ENCODE peak calls at places on chromosomes 3 and 15, in ten cellular contexts. One of them, this sample, is unnamed.

GRCh38 chr3:45907769-45908705 is 21.7 kb downstream of the CCR9 start:
- DNase-seq in hypothalamus: no peak
- DNase-seq in Daoy: no peak
- DNase-seq in activated CD4-positive, alpha-beta T cell treated with anti-CD3 and anti-CD28 coated beads for 36 hours: no peak
- DNase-seq in HEK293T: no peak
- DNase-seq in BJ: no peak
- DNase-seq in fibroblast of mammary gland: peak; percentile 78
- DNase-seq in AG09309: peak; percentile 47
- DNase-seq in AG10803: peak; percentile 61
- DNase-seq in NCI-H1417: no peak
- DNase-seq in this sample: no peak

GRCh38 chr3:66822059-66823009 is 175.8 kb upstream of the KBTBD8 start:
- DNase-seq in BJ: no peak
- DNase-seq in activated CD4-positive, alpha-beta T cell treated with anti-CD3 and anti-CD28 coated beads for 36 hours: peak; percentile 79
- DNase-seq in AG10803: peak; percentile 49
- DNase-seq in HEK293T: peak; percentile 71
- DNase-seq in Daoy: peak; percentile 51
- DNase-seq in AG09309: no peak
- DNase-seq in hypothalamus: no peak
- DNase-seq in fibroblast of mammary gland: peak; percentile 60
- DNase-seq in NCI-H1417: peak; percentile 17
- DNase-seq in this sample: peak; percentile 1

GRCh38 chr3:196813903-196814302 is 53.8 kb upstream of the SENP5 start:
- DNase-seq in BJ: no peak
- DNase-seq in Daoy: no peak
- DNase-seq in activated CD4-positive, alpha-beta T cell treated with anti-CD3 and anti-CD28 coated beads for 36 hours: no peak
- DNase-seq in AG10803: no peak
- DNase-seq in HEK293T: no peak
- DNase-seq in fibroblast of mammary gland: peak; percentile 16
- DNase-seq in AG09309: no peak
- DNase-seq in NCI-H1417: no peak
- DNase-seq in hypothalamus: no peak
- DNase-seq in this sample: no peak

GRCh38 chr15:62063851-62064635 is 2.7 kb upstream of the C2CD4A start:
- DNase-seq in activated CD4-positive, alpha-beta T cell treated with anti-CD3 and anti-CD28 coated beads for 36 hours: no peak
- DNase-seq in fibroblast of mammary gland: no peak
- DNase-seq in BJ: no peak
- DNase-seq in NCI-H1417: no peak
- DNase-seq in hypothalamus: no peak
- DNase-seq in AG09309: no peak
- DNase-seq in AG10803: peak; percentile 5
- DNase-seq in HEK293T: no peak
- DNase-seq in Daoy: peak; percentile 19
- DNase-seq in this sample: no peak

GRCh38 chr15:84934942-84935729 is 46.5 kb upstream of the PDE8A start:
- DNase-seq in Daoy: no peak
- DNase-seq in NCI-H1417: no peak
- DNase-seq in hypothalamus: no peak
- DNase-seq in activated CD4-positive, alpha-beta T cell treated with anti-CD3 and anti-CD28 coated beads for 36 hours: no peak
- DNase-seq in HEK293T: no peak
- DNase-seq in BJ: no peak
- DNase-seq in AG09309: no peak
- DNase-seq in AG10803: no peak
- DNase-seq in fibroblast of mammary gland: no peak
- DNase-seq in this sample: no peak

GRCh38 chr15:49327927-49328326 is 95.1 kb upstream of the FGF7 start:
- DNase-seq in Daoy: no peak
- DNase-seq in activated CD4-positive, alpha-beta T cell treated with anti-CD3 and anti-CD28 coated beads for 36 hours: no peak
- DNase-seq in NCI-H1417: no peak
- DNase-seq in HEK293T: no peak
- DNase-seq in BJ: no peak
- DNase-seq in hypothalamus: no peak
- DNase-seq in fibroblast of mammary gland: no peak
- DNase-seq in AG10803: no peak
- DNase-seq in AG09309: no peak
- DNase-seq in this sample: no peak

GRCh38 chr3:49673715-49674490 is at the start of gene APEH:
- DNase-seq in HEK293T: peak; percentile 98
- DNase-seq in NCI-H1417: no peak
- DNase-seq in Daoy: peak; percentile 98
- DNase-seq in AG09309: peak; percentile 87
- DNase-seq in fibroblast of mammary gland: peak; percentile 95
- DNase-seq in activated CD4-positive, alpha-beta T cell treated with anti-CD3 and anti-CD28 coated beads for 36 hours: peak; percentile 99
- DNase-seq in hypothalamus: no peak
- DNase-seq in AG10803: peak; percentile 97
- DNase-seq in BJ: peak; percentile 86
- DNase-seq in this sample: no peak

GRCh38 chr3:138975366-138975765 is 28.3 kb downstream of the FOXL2NB start:
- DNase-seq in hypothalamus: no peak
- DNase-seq in AG10803: no peak
- DNase-seq in NCI-H1417: no peak
- DNase-seq in fibroblast of mammary gland: no peak
- DNase-seq in activated CD4-positive, alpha-beta T cell treated with anti-CD3 and anti-CD28 coated beads for 36 hours: no peak
- DNase-seq in BJ: no peak
- DNase-seq in HEK293T: no peak
- DNase-seq in Daoy: peak; percentile 23
- DNase-seq in AG09309: no peak
- DNase-seq in this sample: no peak

GRCh38 chr3:10557783-10558373 is 52.5 kb upstream of the ATP2B2 start:
- DNase-seq in hypothalamus: no peak
- DNase-seq in fibroblast of mammary gland: peak; percentile 37
- DNase-seq in Daoy: peak; percentile 82
- DNase-seq in AG09309: no peak
- DNase-seq in AG10803: peak; percentile 8
- DNase-seq in activated CD4-positive, alpha-beta T cell treated with anti-CD3 and anti-CD28 coated beads for 36 hours: no peak
- DNase-seq in NCI-H1417: no peak
- DNase-seq in HEK293T: no peak
- DNase-seq in BJ: no peak
- DNase-seq in this sample: no peak

GRCh38 chr3:114404590-114404989 is 110.8 kb downstream of the TIGIT start:
- DNase-seq in Daoy: peak; percentile 47
- DNase-seq in fibroblast of mammary gland: peak; percentile 65
- DNase-seq in AG10803: no peak
- DNase-seq in activated CD4-positive, alpha-beta T cell treated with anti-CD3 and anti-CD28 coated beads for 36 hours: no peak
- DNase-seq in NCI-H1417: no peak
- DNase-seq in AG09309: no peak
- DNase-seq in hypothalamus: no peak
- DNase-seq in HEK293T: no peak
- DNase-seq in BJ: no peak
- DNase-seq in this sample: no peak

GRCh38 chr3:23647706-23648258 is 158.0 kb upstream of the UBE2E1 start:
- DNase-seq in HEK293T: no peak
- DNase-seq in AG10803: no peak
- DNase-seq in activated CD4-positive, alpha-beta T cell treated with anti-CD3 and anti-CD28 coated beads for 36 hours: no peak
- DNase-seq in fibroblast of mammary gland: no peak
- DNase-seq in AG09309: no peak
- DNase-seq in hypothalamus: no peak
- DNase-seq in NCI-H1417: no peak
- DNase-seq in Daoy: no peak
- DNase-seq in BJ: no peak
- DNase-seq in this sample: no peak

GRCh38 chr3:122609798-122610559 is 32.5 kb downstream of the PARP15 start:
- DNase-seq in Daoy: peak; percentile 69
- DNase-seq in NCI-H1417: no peak
- DNase-seq in activated CD4-positive, alpha-beta T cell treated with anti-CD3 and anti-CD28 coated beads for 36 hours: peak; percentile 27
- DNase-seq in hypothalamus: no peak
- DNase-seq in BJ: peak; percentile 35
- DNase-seq in fibroblast of mammary gland: peak; percentile 94
- DNase-seq in HEK293T: no peak
- DNase-seq in AG10803: peak; percentile 78
- DNase-seq in AG09309: peak; percentile 45
- DNase-seq in this sample: no peak

GRCh38 chr3:154656496-154656895 is 226.5 kb upstream of the GPR149 start:
- DNase-seq in AG09309: no peak
- DNase-seq in AG10803: no peak
- DNase-seq in BJ: no peak
- DNase-seq in hypothalamus: no peak
- DNase-seq in NCI-H1417: no peak
- DNase-seq in HEK293T: no peak
- DNase-seq in activated CD4-positive, alpha-beta T cell treated with anti-CD3 and anti-CD28 coated beads for 36 hours: no peak
- DNase-seq in fibroblast of mammary gland: no peak
- DNase-seq in Daoy: no peak
- DNase-seq in this sample: no peak

GRCh38 chr3:181210275-181210674 is 220.7 kb upstream of the DNAJC19 start:
- DNase-seq in AG09309: no peak
- DNase-seq in activated CD4-positive, alpha-beta T cell treated with anti-CD3 and anti-CD28 coated beads for 36 hours: no peak
- DNase-seq in HEK293T: peak; percentile 8
- DNase-seq in hypothalamus: no peak
- DNase-seq in NCI-H1417: peak; percentile 28
- DNase-seq in BJ: no peak
- DNase-seq in AG10803: peak; percentile 3
- DNase-seq in Daoy: peak; percentile 10
- DNase-seq in fibroblast of mammary gland: peak; percentile 40
- DNase-seq in this sample: no peak

GRCh38 chr3:111619833-111620232 is 24.7 kb upstream of the ZBED2 start:
- DNase-seq in HEK293T: no peak
- DNase-seq in fibroblast of mammary gland: no peak
- DNase-seq in NCI-H1417: peak; percentile 22
- DNase-seq in activated CD4-positive, alpha-beta T cell treated with anti-CD3 and anti-CD28 coated beads for 36 hours: no peak
- DNase-seq in hypothalamus: no peak
- DNase-seq in AG09309: no peak
- DNase-seq in AG10803: no peak
- DNase-seq in Daoy: peak; percentile 75
- DNase-seq in BJ: no peak
- DNase-seq in this sample: no peak

GRCh38 chr15:58269455-58270414 is 131.6 kb downstream of the AQP9 start:
- DNase-seq in NCI-H1417: peak; percentile 46
- DNase-seq in HEK293T: peak; percentile 13
- DNase-seq in AG10803: peak; percentile 62
- DNase-seq in AG09309: peak; percentile 24
- DNase-seq in hypothalamus: no peak
- DNase-seq in activated CD4-positive, alpha-beta T cell treated with anti-CD3 and anti-CD28 coated beads for 36 hours: peak; percentile 39
- DNase-seq in BJ: no peak
- DNase-seq in Daoy: peak; percentile 49
- DNase-seq in fibroblast of mammary gland: peak; percentile 68
- DNase-seq in this sample: peak; percentile 10

GRCh38 chr3:151753846-151754245 is 20.1 kb downstream of the AADACL2 start:
- DNase-seq in hypothalamus: no peak
- DNase-seq in AG09309: no peak
- DNase-seq in NCI-H1417: no peak
- DNase-seq in activated CD4-positive, alpha-beta T cell treated with anti-CD3 and anti-CD28 coated beads for 36 hours: no peak
- DNase-seq in fibroblast of mammary gland: no peak
- DNase-seq in Daoy: peak; percentile 20
- DNase-seq in HEK293T: no peak
- DNase-seq in AG10803: no peak
- DNase-seq in BJ: no peak
- DNase-seq in this sample: no peak

GRCh38 chr3:56322862-56323261 is 145.4 kb downstream of the ERC2 start:
- DNase-seq in Daoy: no peak
- DNase-seq in AG10803: no peak
- DNase-seq in BJ: no peak
- DNase-seq in HEK293T: no peak
- DNase-seq in hypothalamus: no peak
- DNase-seq in activated CD4-positive, alpha-beta T cell treated with anti-CD3 and anti-CD28 coated beads for 36 hours: no peak
- DNase-seq in AG09309: no peak
- DNase-seq in NCI-H1417: no peak
- DNase-seq in fibroblast of mammary gland: no peak
- DNase-seq in this sample: no peak

GRCh38 chr3:189942948-189943347 is 177.7 kb downstream of the P3H2 start:
- DNase-seq in NCI-H1417: no peak
- DNase-seq in hypothalamus: no peak
- DNase-seq in AG10803: no peak
- DNase-seq in AG09309: no peak
- DNase-seq in Daoy: no peak
- DNase-seq in activated CD4-positive, alpha-beta T cell treated with anti-CD3 and anti-CD28 coated beads for 36 hours: no peak
- DNase-seq in HEK293T: no peak
- DNase-seq in BJ: no peak
- DNase-seq in fibroblast of mammary gland: no peak
- DNase-seq in this sample: no peak

GRCh38 chr15:27833974-27834373 is 265.1 kb downstream of the OCA2 start:
- DNase-seq in hypothalamus: no peak
- DNase-seq in activated CD4-positive, alpha-beta T cell treated with anti-CD3 and anti-CD28 coated beads for 36 hours: no peak
- DNase-seq in AG09309: no peak
- DNase-seq in Daoy: no peak
- DNase-seq in fibroblast of mammary gland: no peak
- DNase-seq in AG10803: no peak
- DNase-seq in HEK293T: no peak
- DNase-seq in NCI-H1417: no peak
- DNase-seq in BJ: no peak
- DNase-seq in this sample: no peak

GRCh38 chr15:60835000-60835399 is 356.1 kb upstream of the ICE2 start:
- DNase-seq in BJ: no peak
- DNase-seq in hypothalamus: no peak
- DNase-seq in Daoy: no peak
- DNase-seq in NCI-H1417: no peak
- DNase-seq in fibroblast of mammary gland: no peak
- DNase-seq in AG09309: no peak
- DNase-seq in HEK293T: no peak
- DNase-seq in AG10803: no peak
- DNase-seq in activated CD4-positive, alpha-beta T cell treated with anti-CD3 and anti-CD28 coated beads for 36 hours: no peak
- DNase-seq in this sample: no peak

GRCh38 chr3:70822777-70823176 is 510.3 kb upstream of the MDFIC2 start:
- DNase-seq in AG09309: no peak
- DNase-seq in HEK293T: no peak
- DNase-seq in BJ: no peak
- DNase-seq in AG10803: no peak
- DNase-seq in fibroblast of mammary gland: no peak
- DNase-seq in NCI-H1417: peak; percentile 60
- DNase-seq in Daoy: no peak
- DNase-seq in activated CD4-positive, alpha-beta T cell treated with anti-CD3 and anti-CD28 coated beads for 36 hours: no peak
- DNase-seq in hypothalamus: no peak
- DNase-seq in this sample: no peak

GRCh38 chr3:128481438-128481942 is 11.5 kb downstream of the GATA2 start:
- DNase-seq in hypothalamus: no peak
- DNase-seq in BJ: no peak
- DNase-seq in HEK293T: no peak
- DNase-seq in Daoy: no peak
- DNase-seq in AG09309: no peak
- DNase-seq in NCI-H1417: no peak
- DNase-seq in activated CD4-positive, alpha-beta T cell treated with anti-CD3 and anti-CD28 coated beads for 36 hours: no peak
- DNase-seq in fibroblast of mammary gland: no peak
- DNase-seq in AG10803: no peak
- DNase-seq in this sample: no peak

GRCh38 chr15:84914351-84914750 is 29.9 kb downstream of the SLC28A1 start:
- DNase-seq in HEK293T: no peak
- DNase-seq in AG10803: no peak
- DNase-seq in NCI-H1417: no peak
- DNase-seq in activated CD4-positive, alpha-beta T cell treated with anti-CD3 and anti-CD28 coated beads for 36 hours: no peak
- DNase-seq in hypothalamus: no peak
- DNase-seq in AG09309: no peak
- DNase-seq in BJ: no peak
- DNase-seq in Daoy: no peak
- DNase-seq in fibroblast of mammary gland: no peak
- DNase-seq in this sample: no peak

GRCh38 chr15:34297059-34297458 is 40.5 kb downstream of the SLC12A6 start:
- DNase-seq in Daoy: no peak
- DNase-seq in activated CD4-positive, alpha-beta T cell treated with anti-CD3 and anti-CD28 coated beads for 36 hours: no peak
- DNase-seq in fibroblast of mammary gland: no peak
- DNase-seq in AG09309: peak; percentile 33
- DNase-seq in BJ: peak; percentile 42
- DNase-seq in hypothalamus: no peak
- DNase-seq in NCI-H1417: no peak
- DNase-seq in HEK293T: no peak
- DNase-seq in AG10803: no peak
- DNase-seq in this sample: no peak

GRCh38 chr15:45163508-45163856 is 24.3 kb downstream of the SHF start:
- DNase-seq in hypothalamus: no peak
- DNase-seq in fibroblast of mammary gland: no peak
- DNase-seq in BJ: no peak
- DNase-seq in Daoy: no peak
- DNase-seq in AG09309: no peak
- DNase-seq in AG10803: no peak
- DNase-seq in NCI-H1417: no peak
- DNase-seq in HEK293T: no peak
- DNase-seq in activated CD4-positive, alpha-beta T cell treated with anti-CD3 and anti-CD28 coated beads for 36 hours: no peak
- DNase-seq in this sample: no peak

GRCh38 chr3:32097768-32098167 is 8.7 kb upstream of the GPD1L start:
- DNase-seq in AG10803: no peak
- DNase-seq in Daoy: no peak
- DNase-seq in activated CD4-positive, alpha-beta T cell treated with anti-CD3 and anti-CD28 coated beads for 36 hours: no peak
- DNase-seq in fibroblast of mammary gland: no peak
- DNase-seq in hypothalamus: no peak
- DNase-seq in NCI-H1417: no peak
- DNase-seq in AG09309: no peak
- DNase-seq in HEK293T: no peak
- DNase-seq in BJ: no peak
- DNase-seq in this sample: no peak

GRCh38 chr15:58932791-58933310 is 628 bp downstream of the SLTM start:
- DNase-seq in AG10803: peak; percentile 45
- DNase-seq in BJ: no peak
- DNase-seq in Daoy: no peak
- DNase-seq in fibroblast of mammary gland: no peak
- DNase-seq in hypothalamus: no peak
- DNase-seq in HEK293T: peak; percentile 18
- DNase-seq in activated CD4-positive, alpha-beta T cell treated with anti-CD3 and anti-CD28 coated beads for 36 hours: no peak
- DNase-seq in NCI-H1417: no peak
- DNase-seq in AG09309: no peak
- DNase-seq in this sample: no peak

This sample was measured in anterior cingulate cortex.